ENCODE peak calls at places on chromosomes 6 and 20, in eight cellular contexts. D is EL, I is frontal cortex, P is HCT116, U is HEK293T, N is fibroblast of gingiva, A is hippocampal formation, Y is aorta. R is an unnamed sample.

GRCh38 chr6:119602215-119603178 is 252.9 kb upstream of the MAN1A1 start:
- DNase-seq in D (peak; percentile 61), I (no peak), P (no peak), U (no peak), N (peak; percentile 40), A (no peak), Y (no peak), R (no peak)

GRCh38 chr6:53119349-53119748 is 29.3 kb downstream of the GCM1 start:
- DNase-seq in D (peak; percentile 43), I (no peak), P (no peak), U (no peak), N (no peak), A (no peak), Y (no peak), R (no peak)

GRCh38 chr6:12490376-12490903 is 200.3 kb downstream of the EDN1 start:
- DNase-seq in D (peak; percentile 18), I (no peak), P (no peak), U (no peak), N (no peak), A (no peak), Y (no peak), R (no peak)

GRCh38 chr6:4668271-4669179 is 107.7 kb upstream of the CDYL start:
- DNase-seq in D (peak; percentile 24), I (no peak), P (no peak), U (no peak), N (no peak), A (no peak), Y (no peak), R (no peak)

GRCh38 chr6:35427435-35427834 is 24.7 kb upstream of the FANCE start:
- DNase-seq in D (no peak), I (no peak), P (no peak), U (no peak), N (no peak), A (no peak), Y (no peak), R (no peak)

GRCh38 chr6:105331927-105332326 is 71.0 kb downstream of the PREP start:
- DNase-seq in D (no peak), I (no peak), P (no peak), U (no peak), N (no peak), A (no peak), Y (no peak), R (no peak)

GRCh38 chr20:63518351-63518861 is 2.2 kb upstream of the PPDPF start:
- DNase-seq in D (no peak), I (no peak), P (no peak), U (no peak), N (no peak), A (no peak), Y (peak; percentile 46), R (no peak)

GRCh38 chr20:41664584-41664983 is 46.4 kb upstream of the CHD6 start:
- DNase-seq in D (no peak), I (no peak), P (peak; percentile 37), U (peak; percentile 35), N (no peak), A (no peak), Y (no peak), R (peak; percentile 27)

GRCh38 chr20:47272893-47273590 is 83.5 kb downstream of the ZMYND8 start:
- DNase-seq in D (peak; percentile 71), I (peak; percentile 46), P (peak; percentile 52), U (peak; percentile 66), N (peak; percentile 45), A (peak; percentile 71), Y (no peak), R (peak; percentile 77)

GRCh38 chr6:88982720-88983119 is 19.3 kb upstream of the RNGTT start:
- DNase-seq in D (peak; percentile 71), I (no peak), P (peak; percentile 57), U (peak; percentile 47), N (peak; percentile 79), A (peak; percentile 75), Y (peak; percentile 65), R (peak; percentile 66)

GRCh38 chr6:82761674-82762345 is 303.8 kb downstream of the UBE3D start:
- DNase-seq in D (no peak), I (no peak), P (no peak), U (no peak), N (no peak), A (no peak), Y (no peak), R (no peak)

R was measured in B cell.